ENCODE peak calls at places on chromosomes 12 and 14, in nine cellular contexts. R is colonic mucosa; I is ovary; W is right lobe of liver; J is suprapubic skin; K is AG04450; Z is naive thymus-derived CD4-positive, alpha-beta T cell; V is GM12865; M is epithelial cell of esophagus. G is an unnamed sample.

GRCh38 chr14:35292770-35293561 is 784 bp downstream of the PSMA6 start:
- DNase-seq in R (no peak), J (no peak), K (no peak), V (peak; percentile 10), Z (no peak), W (no peak), I (no peak), M (no peak), G (no peak)

GRCh38 chr14:33369972-33370371 is 431.3 kb downstream of the NPAS3 start:
- DNase-seq in M (no peak), J (no peak), V (peak; percentile 1), I (no peak), Z (no peak), W (no peak), R (no peak), K (no peak), G (no peak)

GRCh38 chr12:46267618-46268348 is 1.1 kb downstream of the SLC38A1 start:
- DNase-seq in R (peak; percentile 38), Z (peak; percentile 43), W (no peak), M (peak; percentile 33), K (no peak), J (no peak), V (peak; percentile 43), I (peak; percentile 42), G (no peak)

GRCh38 chr14:32603992-32604391 is 274.9 kb downstream of the AKAP6 start:
- DNase-seq in W (no peak), Z (no peak), V (peak; percentile 45), K (no peak), I (no peak), M (no peak), R (no peak), J (no peak), G (no peak)

GRCh38 chr14:55807059-55807499 is 227.1 kb downstream of the KTN1 start:
- DNase-seq in R (peak; percentile 97), W (peak; percentile 82), V (peak; percentile 73), Z (peak; percentile 77), K (no peak), J (peak; percentile 93), I (peak; percentile 82), M (peak; percentile 96), G (peak; percentile 84)

GRCh38 chr14:24274101-24274543 is 2.7 kb upstream of the RABGGTA start:
- DNase-seq in V (peak; percentile 86), K (no peak), M (peak; percentile 99), Z (peak; percentile 48), R (no peak), I (no peak), W (no peak), J (no peak), G (no peak)

GRCh38 chr14:25833341-25834121 is 764.3 kb downstream of the NOVA1 start:
- DNase-seq in J (no peak), W (no peak), K (no peak), R (peak; percentile 49), I (no peak), Z (no peak), V (no peak), M (peak; percentile 67), G (no peak)

GRCh38 chr14:34629657-34630529 is at the start of gene SNX6:
- DNase-seq in V (peak; percentile 88), K (no peak), W (peak; percentile 86), R (peak; percentile 81), J (peak; percentile 87), I (peak; percentile 84), M (peak; percentile 77), Z (peak; percentile 83), G (peak; percentile 46)

GRCh38 chr14:50060871-50061663 is 55.3 kb downstream of the VCPKMT start:
- DNase-seq in W (no peak), M (peak; percentile 96), R (peak; percentile 48), K (peak; percentile 76), J (peak; percentile 79), Z (no peak), I (peak; percentile 45), V (peak; percentile 87), G (peak; percentile 93)

GRCh38 chr12:122743895-122744525 is 8.6 kb upstream of the DENR start:
- DNase-seq in V (no peak), K (no peak), R (no peak), M (no peak), I (no peak), W (peak; percentile 62), Z (no peak), J (peak; percentile 36), G (no peak)

GRCh38 chr14:73719361-73719760 is 5.2 kb upstream of the PNMA1 start:
- DNase-seq in J (no peak), R (no peak), Z (no peak), I (no peak), V (no peak), W (no peak), K (no peak), M (no peak), G (no peak)

GRCh38 chr12:96471368-96472040 is 17.9 kb upstream of the CFAP54 start:
- DNase-seq in K (no peak), J (no peak), W (no peak), I (no peak), M (peak; percentile 72), V (no peak), Z (no peak), R (no peak), G (no peak)

GRCh38 chr14:33768458-33768830 is 182.4 kb downstream of the EGLN3 start:
- DNase-seq in R (no peak), V (no peak), K (no peak), Z (no peak), I (no peak), M (no peak), W (no peak), J (no peak), G (no peak)

GRCh38 chr14:85960781-85961180 is 430.8 kb downstream of the FLRT2 start:
- DNase-seq in R (no peak), K (no peak), W (no peak), V (no peak), M (no peak), I (no peak), J (no peak), Z (no peak), G (no peak)

GRCh38 chr12:49552014-49552413 is 13.2 kb downstream of the KCNH3 start:
- DNase-seq in V (no peak), Z (no peak), W (peak; percentile 90), K (no peak), J (no peak), I (no peak), M (peak; percentile 73), R (no peak), G (no peak)

GRCh38 chr12:31370645-31371620 is 45.0 kb upstream of the SINHCAF start:
- DNase-seq in J (no peak), Z (no peak), R (peak; percentile 82), K (no peak), W (no peak), I (no peak), V (no peak), M (no peak), G (no peak)
- H3K4me3 ChIP-seq in J (peak overlapping the region; percentile 35), Z (no peak overlapping the region), R (no peak overlapping the region), K (no peak overlapping the region), W (peak overlapping the region; percentile 23), I (peak overlapping the region; percentile 0), V (no peak overlapping the region), M (no peak overlapping the region), G (peak overlapping the region; percentile 42)

GRCh38 chr12:1808036-1808797 is 12.1 kb upstream of the LRTM2 start:
- DNase-seq in R (no peak), I (no peak), J (no peak), M (no peak), K (no peak), W (no peak), V (no peak), Z (no peak), G (no peak)

GRCh38 chr12:1810201-1810930 is 10.0 kb upstream of the LRTM2 start:
- DNase-seq in K (no peak), W (no peak), Z (no peak), J (no peak), M (no peak), V (no peak), R (no peak), I (no peak), G (no peak)

GRCh38 chr12:1807489-1807888 is 12.9 kb upstream of the LRTM2 start:
- DNase-seq in W (no peak), M (no peak), I (no peak), Z (no peak), R (no peak), J (no peak), K (no peak), V (no peak), G (no peak)

GRCh38 chr12:1809606-1810140 is 10.7 kb upstream of the LRTM2 start:
- DNase-seq in R (no peak), Z (no peak), V (no peak), I (no peak), M (no peak), J (no peak), W (no peak), K (no peak), G (no peak)

GRCh38 chr12:1808798-1809480 is 11.4 kb upstream of the LRTM2 start:
- DNase-seq in M (no peak), W (no peak), R (no peak), K (no peak), Z (no peak), V (peak; percentile 54), I (no peak), J (no peak), G (no peak)
- H3K4me3 ChIP-seq in M (no peak overlapping the region), W (no peak overlapping the region), R (no peak overlapping the region), K (no peak overlapping the region), Z (no peak overlapping the region), V (no peak overlapping the region), I (no peak overlapping the region), J (no peak overlapping the region), G (no peak overlapping the region)

DNA sequence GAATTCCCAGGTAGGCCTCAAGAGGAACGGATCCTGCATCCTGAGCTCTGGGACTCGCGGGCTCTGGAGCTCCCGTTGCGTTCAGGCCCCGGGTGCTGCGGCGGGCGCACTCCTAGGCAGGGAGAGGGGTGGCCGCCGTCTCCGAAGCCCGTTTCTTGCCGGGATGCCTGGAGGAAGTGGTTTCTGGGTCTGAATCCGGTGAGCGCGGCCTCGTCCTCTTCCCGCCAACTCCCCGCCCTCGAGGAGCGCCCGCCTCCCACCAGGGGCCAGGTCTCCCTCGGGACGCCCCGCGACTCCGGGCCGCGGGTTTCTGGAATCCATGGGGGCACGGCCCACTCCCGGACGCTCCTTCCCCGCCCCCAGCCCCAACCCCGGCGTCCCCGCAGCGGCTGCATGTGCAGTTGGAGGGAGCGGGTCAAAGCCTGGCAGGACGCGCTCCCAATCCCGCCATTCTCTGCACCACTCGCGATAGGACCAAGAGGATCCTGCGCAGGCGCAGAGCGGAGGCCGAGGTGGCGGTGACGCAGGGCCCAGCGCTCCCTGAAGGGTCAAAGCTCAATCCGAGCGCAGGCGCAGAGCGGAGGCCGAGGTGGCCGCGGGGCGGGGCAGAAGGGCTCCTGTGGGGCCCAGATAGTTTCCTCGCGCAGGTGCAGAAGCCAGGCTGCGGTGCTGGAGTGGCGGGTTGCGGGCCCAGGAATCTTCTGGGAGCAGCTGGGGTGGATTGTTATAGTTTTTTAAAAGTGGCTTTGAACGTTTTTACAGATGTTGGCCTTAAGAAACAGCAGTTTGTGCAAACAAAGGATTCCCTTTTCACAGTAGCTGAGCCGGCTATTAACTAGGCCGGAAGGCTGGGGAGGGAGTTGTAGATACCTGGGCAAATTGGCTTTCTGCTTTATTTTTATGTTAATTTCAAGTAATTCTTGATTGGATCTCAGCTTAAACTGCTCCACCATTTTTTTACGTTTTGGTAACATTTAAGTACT is 796.4 kb downstream of the AACS start:
- DNase-seq in I (peak; percentile 11), K (no peak), V (no peak), Z (no peak), W (peak; percentile 92), M (peak; percentile 5), R (peak; percentile 45), J (no peak), G (no peak)
- H3K4me3 ChIP-seq in I (no peak overlapping the region), K (no peak overlapping the region), V (no peak overlapping the region), Z (no peak overlapping the region), W (peak overlapping the region; percentile 58), M (no peak overlapping the region), R (no peak overlapping the region), J (no peak overlapping the region), G (peak overlapping the region; percentile 23)

GRCh38 chr12:92404259-92404894 is 258.7 kb upstream of the BTG1 start:
- DNase-seq in J (no peak), Z (no peak), W (no peak), M (no peak), R (no peak), V (peak; percentile 32), K (no peak), I (no peak), G (no peak)
- H3K4me3 ChIP-seq in J (no peak overlapping the region), Z (peak overlapping the region; percentile 0), W (no peak overlapping the region), M (no peak overlapping the region), R (no peak overlapping the region), V (peak overlapping the region; percentile 20), K (no peak overlapping the region), I (no peak overlapping the region), G (no peak overlapping the region)